ENCODE peak calls at places on chromosomes 11 and 22, in six cellular contexts. One of them, this sample, is unnamed.

GRCh38 chr11:70500076-70500847 is 101.9 kb downstream of the CTTN start:
- DNase-seq in Peyer's patch: no peak
- DNase-seq in uterus: no peak
- DNase-seq in SK-N-SH: no peak
- DNase-seq in brain microvascular endothelial cell: no peak
- DNase-seq in psoas muscle: no peak
- DNase-seq in this sample: no peak

GRCh38 chr22:39309364-39309861 is 10.0 kb downstream of the RPL3 start:
- DNase-seq in SK-N-SH: no peak
- DNase-seq in psoas muscle: no peak
- DNase-seq in uterus: no peak
- DNase-seq in Peyer's patch: no peak
- DNase-seq in brain microvascular endothelial cell: peak; percentile 41
- DNase-seq in this sample: no peak

GRCh38 chr11:9783986-9784385 is 120.1 kb downstream of the SWAP70 start:
- DNase-seq in SK-N-SH: no peak
- DNase-seq in Peyer's patch: no peak
- DNase-seq in uterus: no peak
- DNase-seq in brain microvascular endothelial cell: no peak
- DNase-seq in psoas muscle: no peak
- DNase-seq in this sample: no peak

GRCh38 chr22:28816994-28817530 is 16.7 kb upstream of the XBP1 start:
- DNase-seq in brain microvascular endothelial cell: no peak
- DNase-seq in Peyer's patch: no peak
- DNase-seq in uterus: no peak
- DNase-seq in psoas muscle: no peak
- DNase-seq in SK-N-SH: no peak
- DNase-seq in this sample: no peak

GRCh38 chr11:76610871-76611475 is 59.6 kb downstream of the LRRC32 start:
- DNase-seq in SK-N-SH: peak; percentile 84
- DNase-seq in brain microvascular endothelial cell: no peak
- DNase-seq in Peyer's patch: peak; percentile 15
- DNase-seq in psoas muscle: no peak
- DNase-seq in uterus: no peak
- DNase-seq in this sample: no peak

GRCh38 chr11:62605902-62606301 is 4.2 kb upstream of the MTA2 start:
- DNase-seq in psoas muscle: no peak
- DNase-seq in uterus: no peak
- DNase-seq in Peyer's patch: no peak
- DNase-seq in SK-N-SH: no peak
- DNase-seq in brain microvascular endothelial cell: no peak
- DNase-seq in this sample: no peak

GRCh38 chr11:84594602-84595001 is 1032.5 kb downstream of the DLG2 start:
- DNase-seq in uterus: no peak
- DNase-seq in brain microvascular endothelial cell: no peak
- DNase-seq in SK-N-SH: no peak
- DNase-seq in Peyer's patch: no peak
- DNase-seq in psoas muscle: no peak
- DNase-seq in this sample: no peak

GRCh38 chr11:5151713-5152153 is 2.8 kb downstream of the OR52A1 start:
- DNase-seq in brain microvascular endothelial cell: no peak
- DNase-seq in uterus: no peak
- DNase-seq in psoas muscle: no peak
- DNase-seq in Peyer's patch: no peak
- DNase-seq in SK-N-SH: no peak
- DNase-seq in this sample: no peak

GRCh38 chr11:121478895-121479281 is 26.1 kb upstream of the SORL1-AS1 start:
- DNase-seq in brain microvascular endothelial cell: no peak
- DNase-seq in psoas muscle: no peak
- DNase-seq in Peyer's patch: no peak
- DNase-seq in SK-N-SH: no peak
- DNase-seq in uterus: no peak
- DNase-seq in this sample: no peak

GRCh38 chr22:46052801-46053562 is 76.0 kb upstream of the WNT7B start:
- DNase-seq in psoas muscle: peak; percentile 54
- DNase-seq in SK-N-SH: peak; percentile 85
- DNase-seq in brain microvascular endothelial cell: no peak
- DNase-seq in uterus: peak; percentile 55
- DNase-seq in Peyer's patch: peak; percentile 47
- DNase-seq in this sample: peak; percentile 82

GRCh38 chr11:118715245-118715807 is 35.9 kb upstream of the TREH start:
- DNase-seq in psoas muscle: no peak
- DNase-seq in brain microvascular endothelial cell: no peak
- DNase-seq in Peyer's patch: peak; percentile 24
- DNase-seq in uterus: peak; percentile 19
- DNase-seq in SK-N-SH: no peak
- DNase-seq in this sample: no peak

GRCh38 chr11:104705475-104706195 is 192.6 kb downstream of the CASP12 start:
- DNase-seq in brain microvascular endothelial cell: peak; percentile 19
- DNase-seq in uterus: peak; percentile 14
- DNase-seq in SK-N-SH: no peak
- DNase-seq in psoas muscle: peak; percentile 16
- DNase-seq in Peyer's patch: peak; percentile 66
- DNase-seq in this sample: no peak

GRCh38 chr11:123702137-123702536 is 39.3 kb downstream of the ZNF202 start:
- DNase-seq in brain microvascular endothelial cell: peak; percentile 7
- DNase-seq in SK-N-SH: no peak
- DNase-seq in uterus: no peak
- DNase-seq in Peyer's patch: no peak
- DNase-seq in psoas muscle: no peak
- DNase-seq in this sample: no peak

GRCh38 chr11:28536504-28537267 is 428.5 kb downstream of the METTL15 start:
- DNase-seq in brain microvascular endothelial cell: no peak
- DNase-seq in psoas muscle: no peak
- DNase-seq in Peyer's patch: no peak
- DNase-seq in uterus: no peak
- DNase-seq in SK-N-SH: no peak
- DNase-seq in this sample: no peak

GRCh38 chr11:1872267-1872985 is 19.3 kb downstream of the PRR33 start:
- DNase-seq in SK-N-SH: no peak
- DNase-seq in psoas muscle: peak; percentile 18
- DNase-seq in Peyer's patch: no peak
- DNase-seq in uterus: no peak
- DNase-seq in brain microvascular endothelial cell: no peak
- DNase-seq in this sample: no peak

GRCh38 chr22:49303781-49304461 is 523.8 kb downstream of the BRD1 start:
- DNase-seq in SK-N-SH: no peak
- DNase-seq in uterus: no peak
- DNase-seq in Peyer's patch: no peak
- DNase-seq in psoas muscle: peak; percentile 8
- DNase-seq in brain microvascular endothelial cell: no peak
- DNase-seq in this sample: peak; percentile 40

GRCh38 chr11:28674432-28675076 is 566.4 kb downstream of the METTL15 start:
- DNase-seq in brain microvascular endothelial cell: no peak
- DNase-seq in Peyer's patch: no peak
- DNase-seq in SK-N-SH: peak; percentile 28
- DNase-seq in psoas muscle: no peak
- DNase-seq in uterus: no peak
- DNase-seq in this sample: no peak

GRCh38 chr11:133833899-133834296 is 11.4 kb downstream of the SPATA19 start:
- DNase-seq in uterus: no peak
- DNase-seq in SK-N-SH: no peak
- DNase-seq in Peyer's patch: no peak
- DNase-seq in psoas muscle: no peak
- DNase-seq in brain microvascular endothelial cell: no peak
- DNase-seq in this sample: peak; percentile 45

GRCh38 chr22:37213218-37213855 is 1.1 kb upstream of the SSTR3 start:
- DNase-seq in SK-N-SH: no peak
- DNase-seq in uterus: no peak
- DNase-seq in brain microvascular endothelial cell: no peak
- DNase-seq in psoas muscle: no peak
- DNase-seq in Peyer's patch: no peak
- DNase-seq in this sample: no peak

GRCh38 chr11:110086892-110087309 is 6.3 kb upstream of the ZC3H12C start:
- DNase-seq in brain microvascular endothelial cell: peak; percentile 72
- DNase-seq in uterus: no peak
- DNase-seq in SK-N-SH: no peak
- DNase-seq in psoas muscle: no peak
- DNase-seq in Peyer's patch: no peak
- DNase-seq in this sample: no peak

GRCh38 chr22:45235101-45235777 is 5.5 kb downstream of the KIAA0930 start:
- DNase-seq in Peyer's patch: peak; percentile 77
- DNase-seq in uterus: no peak
- DNase-seq in SK-N-SH: no peak
- DNase-seq in psoas muscle: peak; percentile 45
- DNase-seq in brain microvascular endothelial cell: no peak
- DNase-seq in this sample: no peak

GRCh38 chr11:16945671-16946469 is 68.3 kb downstream of the PLEKHA7 start:
- DNase-seq in Peyer's patch: peak; percentile 48
- DNase-seq in brain microvascular endothelial cell: peak; percentile 53
- DNase-seq in SK-N-SH: peak; percentile 77
- DNase-seq in uterus: no peak
- DNase-seq in psoas muscle: no peak
- DNase-seq in this sample: no peak

GRCh38 chr11:64148917-64149617 is 16.8 kb downstream of the MACROD1 start:
- DNase-seq in SK-N-SH: no peak
- DNase-seq in uterus: no peak
- DNase-seq in brain microvascular endothelial cell: no peak
- DNase-seq in psoas muscle: no peak
- DNase-seq in Peyer's patch: no peak
- DNase-seq in this sample: no peak

GRCh38 chr11:9493492-9493891 is 32.7 kb downstream of the ZNF143 start:
- DNase-seq in SK-N-SH: peak; percentile 20
- DNase-seq in psoas muscle: no peak
- DNase-seq in Peyer's patch: no peak
- DNase-seq in brain microvascular endothelial cell: no peak
- DNase-seq in uterus: no peak
- DNase-seq in this sample: no peak

GRCh38 chr11:86214710-86215109 is 29.8 kb upstream of the EED start:
- DNase-seq in psoas muscle: no peak
- DNase-seq in SK-N-SH: no peak
- DNase-seq in brain microvascular endothelial cell: no peak
- DNase-seq in uterus: no peak
- DNase-seq in Peyer's patch: no peak
- DNase-seq in this sample: no peak

GRCh38 chr11:94603587-94603986 is 36.4 kb downstream of the PIWIL4 start:
- DNase-seq in uterus: no peak
- DNase-seq in brain microvascular endothelial cell: no peak
- DNase-seq in Peyer's patch: no peak
- DNase-seq in SK-N-SH: no peak
- DNase-seq in psoas muscle: no peak
- DNase-seq in this sample: no peak
- H3K4me3 ChIP-seq in uterus: no peak overlapping the region
- H3K4me3 ChIP-seq in brain microvascular endothelial cell: no peak overlapping the region
- H3K4me3 ChIP-seq in Peyer's patch: no peak overlapping the region
- H3K4me3 ChIP-seq in SK-N-SH: no peak overlapping the region
- H3K4me3 ChIP-seq in psoas muscle: no peak overlapping the region
- H3K4me3 ChIP-seq in this sample: no peak overlapping the region

GRCh38 chr22:18077639-18078328 is at the start of gene PEX26:
- DNase-seq in uterus: peak; percentile 93
- DNase-seq in psoas muscle: peak; percentile 96
- DNase-seq in Peyer's patch: peak; percentile 95
- DNase-seq in brain microvascular endothelial cell: peak; percentile 93
- DNase-seq in SK-N-SH: peak; percentile 95
- DNase-seq in this sample: peak; percentile 95
- TF ChIP-seq CTCF in uterus: no peak
- TF ChIP-seq CTCF in psoas muscle: no peak
- TF ChIP-seq CTCF in Peyer's patch: no peak
- TF ChIP-seq CTCF in brain microvascular endothelial cell: no peak
- TF ChIP-seq CTCF in SK-N-SH: no peak
- TF ChIP-seq CTCF in this sample: no peak

GRCh38 chr11:68804786-68805185 is 36.9 kb downstream of the CPT1A start:
- DNase-seq in SK-N-SH: no peak
- DNase-seq in Peyer's patch: no peak
- DNase-seq in uterus: no peak
- DNase-seq in brain microvascular endothelial cell: no peak
- DNase-seq in psoas muscle: no peak
- DNase-seq in this sample: no peak

GRCh38 chr11:68810164-68810563 is 31.6 kb downstream of the CPT1A start:
- DNase-seq in brain microvascular endothelial cell: peak; percentile 1
- DNase-seq in psoas muscle: peak; percentile 80
- DNase-seq in SK-N-SH: peak; percentile 68
- DNase-seq in Peyer's patch: no peak
- DNase-seq in uterus: no peak
- DNase-seq in this sample: no peak

GRCh38 chr11:68808787-68809186 is 32.9 kb downstream of the CPT1A start:
- DNase-seq in brain microvascular endothelial cell: no peak
- DNase-seq in psoas muscle: no peak
- DNase-seq in Peyer's patch: no peak
- DNase-seq in uterus: no peak
- DNase-seq in SK-N-SH: no peak
- DNase-seq in this sample: no peak

GRCh38 chr11:68809506-68809905 is 32.2 kb downstream of the CPT1A start:
- DNase-seq in SK-N-SH: no peak
- DNase-seq in psoas muscle: no peak
- DNase-seq in Peyer's patch: no peak
- DNase-seq in uterus: no peak
- DNase-seq in brain microvascular endothelial cell: no peak
- DNase-seq in this sample: no peak

DNA sequence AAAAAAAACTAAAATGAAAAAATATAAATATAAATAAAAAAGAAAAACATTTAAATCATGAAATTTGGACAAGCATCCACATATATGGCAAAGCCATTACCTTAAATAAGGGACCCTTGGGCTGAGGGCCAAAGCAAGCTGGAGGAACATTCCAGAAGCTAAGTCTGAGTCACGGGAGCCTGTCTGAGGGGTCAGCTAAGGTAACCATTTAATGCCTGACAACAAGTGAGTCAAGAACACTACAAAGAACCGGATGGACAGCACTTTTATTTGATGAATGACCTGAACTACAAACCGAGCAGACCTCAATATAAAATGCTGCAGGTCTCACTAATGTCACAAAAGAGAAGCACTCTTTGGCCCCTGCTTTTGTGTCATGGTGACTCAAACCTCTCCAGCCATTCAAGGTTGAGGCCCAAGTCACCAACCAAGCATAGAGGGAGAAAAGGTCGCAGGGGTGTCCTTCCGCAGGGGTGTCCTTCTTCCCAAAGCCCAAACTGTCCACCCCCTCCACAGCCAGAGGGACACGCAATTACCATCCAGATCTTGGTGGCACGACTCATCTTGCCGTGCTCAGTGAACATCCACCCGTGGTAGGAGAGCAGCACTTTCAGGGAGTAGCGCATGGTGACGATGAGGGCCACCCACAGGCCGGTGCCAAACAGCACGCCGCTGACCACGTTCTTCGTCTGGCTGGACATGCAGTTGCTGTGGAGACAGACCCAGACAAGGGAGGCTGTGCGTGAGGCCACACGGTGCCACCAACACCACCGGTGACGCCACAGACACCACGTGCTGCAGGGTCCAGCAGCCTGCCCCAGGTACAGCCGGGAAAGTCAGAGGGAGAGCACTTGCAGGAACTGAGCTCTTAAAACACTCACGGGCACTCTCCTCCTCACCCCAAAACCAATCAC is 34.5 kb downstream of the CPT1A start:
- DNase-seq in brain microvascular endothelial cell: peak; percentile 66
- DNase-seq in psoas muscle: no peak
- DNase-seq in uterus: no peak
- DNase-seq in Peyer's patch: no peak
- DNase-seq in SK-N-SH: no peak
- DNase-seq in this sample: no peak
- H3K4me3 ChIP-seq in brain microvascular endothelial cell: no peak overlapping the region
- H3K4me3 ChIP-seq in psoas muscle: no peak overlapping the region
- H3K4me3 ChIP-seq in uterus: no peak overlapping the region
- H3K4me3 ChIP-seq in Peyer's patch: no peak overlapping the region
- H3K4me3 ChIP-seq in SK-N-SH: no peak overlapping the region
- H3K4me3 ChIP-seq in this sample: no peak overlapping the region

DNA sequence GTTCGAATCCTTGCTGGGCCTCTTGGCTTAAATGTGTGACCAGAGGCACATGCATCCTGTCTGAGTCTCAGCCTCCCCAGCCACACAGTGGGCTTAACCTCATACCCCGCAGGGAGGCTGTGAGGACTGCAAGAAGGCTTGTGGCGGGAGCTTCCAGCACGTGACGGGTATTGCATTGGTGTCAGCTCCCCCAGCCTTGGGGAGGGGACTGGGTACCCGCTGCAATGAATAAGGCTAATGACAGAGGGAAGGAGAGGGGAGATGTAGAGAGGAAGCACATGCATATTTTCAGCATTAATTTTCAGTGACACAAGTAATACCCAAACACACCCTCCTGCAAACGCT is 8.1 kb downstream of the RASD2 start:
- DNase-seq in Peyer's patch: no peak
- DNase-seq in psoas muscle: no peak
- DNase-seq in uterus: no peak
- DNase-seq in SK-N-SH: no peak
- DNase-seq in brain microvascular endothelial cell: no peak
- DNase-seq in this sample: no peak
- TF ChIP-seq CTCF in Peyer's patch: no peak
- TF ChIP-seq CTCF in psoas muscle: no peak
- TF ChIP-seq CTCF in uterus: no peak
- TF ChIP-seq CTCF in SK-N-SH: no peak
- TF ChIP-seq CTCF in brain microvascular endothelial cell: no peak
- TF ChIP-seq CTCF in this sample: no peak

This sample was measured in coronary artery.